ENCODE peak calls at places on chromosome 15, in six cellular contexts. P, K, B, V, O and I are unnamed samples.

GRCh38 chr15:84824260-84824690 is 7.1 kb downstream of the ALPK3 start:
- DNase-seq in P (no peak), K (no peak), B (peak; percentile 56), V (no peak), O (no peak), I (no peak)

GRCh38 chr15:42456539-42456938 is 34.4 kb downstream of the ZNF106 start:
- DNase-seq in P (no peak), K (no peak), B (no peak), V (no peak), O (no peak), I (no peak)

GRCh38 chr15:94385441-94385840 is 154.1 kb downstream of the MCTP2 start:
- DNase-seq in P (no peak), K (no peak), B (no peak), V (no peak), O (no peak), I (no peak)

GRCh38 chr15:25905140-25905539 is 42.0 kb upstream of the ATP10A start:
- DNase-seq in P (no peak), K (no peak), B (no peak), V (no peak), O (peak; percentile 88), I (no peak)

GRCh38 chr15:52368402-52368801 is 72.8 kb upstream of the MYO5C start:
- DNase-seq in P (no peak), K (no peak), B (no peak), V (no peak), O (no peak), I (no peak)

GRCh38 chr15:76150508-76150907 is 90.7 kb downstream of the TMEM266 start:
- DNase-seq in P (no peak), K (no peak), B (no peak), V (peak; percentile 69), O (no peak), I (no peak)

GRCh38 chr15:75156306-75157215 is 45.1 kb upstream of the C15orf39 start:
- DNase-seq in P (no peak), K (no peak), B (no peak), V (no peak), O (no peak), I (no peak)

GRCh38 chr15:22232675-22233074 is 152.3 kb downstream of the OR4M2 start:
- DNase-seq in P (no peak), K (no peak), B (no peak), V (no peak), O (no peak), I (no peak)

GRCh38 chr15:41562784-41563198 is 3.8 kb downstream of the TYRO3 start:
- DNase-seq in P (no peak), K (no peak), B (no peak), V (no peak), O (peak; percentile 37), I (no peak)

GRCh38 chr15:66923438-66923881 is 141.9 kb upstream of the SMAD3 start:
- DNase-seq in P (peak; percentile 34), K (no peak), B (no peak), V (peak; percentile 40), O (no peak), I (peak; percentile 52)

GRCh38 chr15:80695099-80695910 is at the start of gene ABHD17C:
- DNase-seq in P (peak; percentile 52), K (no peak), B (peak; percentile 25), V (peak; percentile 76), O (peak; percentile 53), I (peak; percentile 66)
- TF ChIP-seq POLR2A in P (no peak), K (no peak), B (no peak), V (no peak), O (no peak), I (no peak)

DNA sequence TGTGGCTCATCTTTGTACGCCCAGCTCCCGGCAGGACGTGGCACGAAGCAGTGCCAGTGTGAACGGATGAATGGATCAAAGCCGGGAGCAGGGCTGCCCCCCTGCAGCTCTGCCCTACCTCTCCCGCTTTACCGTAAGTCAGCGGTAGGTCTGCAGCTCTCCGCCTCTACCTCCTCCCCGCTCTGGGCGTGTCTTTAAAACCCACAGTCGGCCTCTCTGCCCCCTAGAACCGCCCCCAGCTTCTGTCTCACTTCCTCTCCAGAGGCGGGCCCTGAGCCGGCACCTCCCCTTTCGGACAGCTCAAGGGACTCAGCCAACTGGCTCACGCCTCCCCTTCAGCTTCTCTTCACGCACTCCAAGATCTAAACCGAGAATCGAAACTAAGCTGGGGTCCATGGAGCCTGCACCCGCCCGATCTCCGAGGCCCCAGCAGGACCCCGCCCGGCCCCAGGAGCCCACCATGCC is at the start of gene PML:
- DNase-seq in P (peak; percentile 97), K (peak; percentile 74), B (peak; percentile 94), V (peak; percentile 97), O (peak; percentile 93), I (peak; percentile 97)
- TF ChIP-seq POLR2A in P (peak; percentile 23), K (peak; percentile 75), B (peak; percentile 84), V (peak; percentile 5), O (peak; percentile 24), I (peak; percentile 58)

DNA sequence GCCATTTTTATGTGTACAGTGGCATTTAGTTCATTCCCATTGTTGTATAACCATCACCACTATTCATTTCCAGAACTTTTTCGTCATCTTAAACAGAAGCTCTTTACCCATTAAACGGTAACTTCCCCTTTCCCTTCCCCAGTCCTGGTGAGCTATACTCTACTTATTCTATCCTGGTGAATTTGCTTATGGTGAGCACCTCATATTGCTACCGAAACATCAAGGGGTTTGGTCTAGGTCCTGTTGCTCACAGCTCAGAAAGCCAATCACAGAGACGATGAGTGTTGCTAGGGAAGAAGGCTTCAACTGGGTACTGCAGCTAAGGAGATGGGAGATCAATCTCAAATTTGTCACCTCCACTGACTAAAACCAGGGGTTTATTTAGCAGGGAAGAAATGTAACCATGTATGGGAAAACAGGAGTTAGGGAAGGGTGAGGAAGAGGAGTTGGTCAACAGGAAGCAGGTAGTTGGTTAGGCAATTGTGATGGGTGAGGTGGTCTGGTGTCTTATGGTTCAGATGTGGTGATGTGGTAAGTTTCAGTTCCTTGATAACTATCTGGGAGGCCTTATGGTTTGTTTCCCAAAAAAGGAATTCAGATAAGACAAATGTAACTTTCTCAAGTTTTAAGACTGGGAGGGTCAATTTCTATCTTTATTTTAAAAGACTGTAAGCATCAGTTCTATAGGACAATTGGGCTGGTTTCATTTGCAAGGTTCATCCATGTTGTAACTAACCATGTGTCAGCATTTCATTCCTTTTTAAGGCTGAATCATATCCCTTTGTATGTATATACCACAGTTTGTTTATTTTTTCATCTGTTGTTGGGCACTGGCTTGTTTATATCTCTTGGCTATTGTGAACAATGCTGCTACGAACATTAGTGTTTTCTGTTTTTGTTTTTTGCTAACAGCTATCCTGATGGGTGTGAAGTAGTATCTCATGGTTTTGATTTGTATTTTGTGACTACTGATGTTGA is 24.3 kb downstream of the ARHGAP11B start:
- DNase-seq in P (no peak), K (peak; percentile 69), B (no peak), V (no peak), O (peak; percentile 80), I (peak; percentile 13)
- TF ChIP-seq POLR2A in P (no peak), K (no peak), B (no peak), V (no peak), O (no peak), I (no peak)

GRCh38 chr15:91356083-91356482 is 256.0 kb downstream of the SV2B start:
- DNase-seq in P (no peak), K (no peak), B (no peak), V (no peak), O (no peak), I (no peak)

GRCh38 chr15:91357011-91357410 is 257.0 kb downstream of the SV2B start:
- DNase-seq in P (no peak), K (no peak), B (no peak), V (no peak), O (no peak), I (no peak)

DNA sequence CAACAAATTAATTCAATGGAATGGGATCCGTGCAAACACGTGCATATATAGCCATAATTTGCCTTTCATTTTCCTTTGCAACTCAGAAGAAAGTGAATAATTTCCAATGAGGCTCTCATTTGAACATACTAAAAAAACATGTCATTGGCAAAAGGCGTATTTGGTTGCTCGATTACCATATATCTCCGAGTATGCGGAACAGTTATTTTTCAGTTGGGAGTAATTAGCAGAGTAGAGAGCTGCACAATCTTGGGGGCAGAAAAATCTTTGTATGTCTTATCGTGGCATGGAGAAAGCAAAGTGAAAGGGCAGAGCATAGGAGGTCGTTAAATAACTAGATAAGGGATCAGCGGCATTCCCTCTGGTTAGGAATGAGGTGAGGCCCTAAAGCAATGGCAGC is 257.5 kb downstream of the SV2B start:
- DNase-seq in P (no peak), K (no peak), B (no peak), V (no peak), O (no peak), I (no peak)
- TF ChIP-seq POLR2A in P (no peak), K (no peak), B (no peak), V (no peak), O (no peak), I (no peak)

GRCh38 chr15:31045606-31046005 is 54.2 kb upstream of the MTMR10 start:
- DNase-seq in P (no peak), K (no peak), B (no peak), V (no peak), O (no peak), I (no peak)
- TF ChIP-seq POLR2A in P (no peak), K (no peak), B (no peak), V (no peak), O (no peak), I (no peak)

GRCh38 chr15:100862162-100862561 is 17.5 kb upstream of the ALDH1A3 start:
- DNase-seq in P (no peak), K (no peak), B (no peak), V (no peak), O (no peak), I (no peak)
- TF ChIP-seq POLR2A in P (no peak), K (no peak), B (no peak), V (no peak), O (no peak), I (no peak)

DNA sequence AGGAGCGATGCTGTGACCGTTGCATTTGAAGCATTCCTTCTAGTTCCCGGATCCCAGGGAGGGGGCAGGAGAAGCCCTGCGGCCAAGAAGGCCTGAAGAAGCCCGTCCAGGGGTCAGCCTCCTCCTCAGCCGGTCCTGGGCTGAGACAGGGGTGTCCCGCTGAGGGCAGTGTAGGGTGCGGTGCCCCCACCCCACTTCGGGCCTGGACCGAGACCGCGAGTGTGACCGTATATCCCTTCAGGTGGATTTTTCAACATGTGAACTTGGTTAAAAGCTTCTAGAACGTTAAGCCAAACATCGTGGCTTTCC is 2.8 kb downstream of the OCA2 start:
- DNase-seq in P (no peak), K (no peak), B (no peak), V (no peak), O (no peak), I (no peak)
- TF ChIP-seq POLR2A in P (no peak), K (no peak), B (no peak), V (no peak), O (no peak), I (no peak)